ENCODE peak calls at places on chromosomes 11 and 22, in four cellular contexts. Z is NCI-H1092 treated with DMSO at 0.1 percent for 48 hours; D is H7; Y is stimulated activated CD4-positive, alpha-beta T cell treated with anti-CD3 and anti-CD28 coated beads, TNF-alpha, amount 100 ng/mL, for 24 hours. C is an unnamed sample.
A peak's percentile ranks its signal among the peaks of the same experiment; 100 is the strongest.

GRCh38 chr11:57781529-57781943 is 19.9 kb downstream of the CTNND1 start:
- DNase-seq in Z (no peak), D (peak; percentile 64), Y (no peak), C (no peak)

GRCh38 chr11:2901854-2902783 is 16.5 kb upstream of the CDKN1C start:
- DNase-seq in Z (peak; percentile 67), D (peak; percentile 99), Y (peak; percentile 85), C (peak; percentile 99)

GRCh38 chr11:134585666-134586285 is 173.7 kb upstream of the B3GAT1 start:
- DNase-seq in Z (no peak), D (no peak), Y (no peak), C (peak; percentile 13)

GRCh38 chr11:124758355-124759267 is 3.5 kb downstream of the ESAM start:
- DNase-seq in Z (peak; percentile 67), D (peak; percentile 95), Y (no peak), C (peak; percentile 82)

GRCh38 chr11:43578346-43579170 is 102.0 kb upstream of the HSD17B12 start:
- DNase-seq in Z (no peak), D (peak; percentile 52), Y (no peak), C (no peak)

GRCh38 chr22:48727454-48728058 is 1100.1 kb downstream of the BRD1 start:
- DNase-seq in Z (no peak), D (no peak), Y (no peak), C (no peak)

GRCh38 chr11:46249103-46249942 is 28.1 kb upstream of the CREB3L1 start:
- DNase-seq in Z (no peak), D (no peak), Y (no peak), C (no peak)

GRCh38 chr11:84019576-84020194 is 733.5 kb upstream of the CCDC90B start:
- DNase-seq in Z (no peak), D (no peak), Y (no peak), C (no peak)

GRCh38 chr11:75667268-75667830 is 1.5 kb downstream of the MAP6 start:
- DNase-seq in Z (peak; percentile 64), D (peak; percentile 81), Y (no peak), C (peak; percentile 56)

GRCh38 chr11:46119352-46120216 is 1.7 kb downstream of the PHF21A start:
- DNase-seq in Z (peak; percentile 49), D (peak; percentile 72), Y (no peak), C (peak; percentile 73)

GRCh38 chr22:30562391-30562790 is 12.1 kb downstream of the GAL3ST1 start:
- DNase-seq in Z (no peak), D (no peak), Y (no peak), C (no peak)

GRCh38 chr11:1436468-1437030 is 46.8 kb downstream of the BRSK2 start:
- DNase-seq in Z (no peak), D (peak; percentile 91), Y (no peak), C (no peak)

GRCh38 chr11:107272561-107272960 is 185.1 kb downstream of the CWF19L2 start:
- DNase-seq in Z (no peak), D (no peak), Y (no peak), C (no peak)

GRCh38 chr11:112157274-112157766 is 6.6 kb downstream of the IL18 start:
- DNase-seq in Z (no peak), D (no peak), Y (no peak), C (no peak)

GRCh38 chr22:24153353-24153752 is 27.9 kb upstream of the SUSD2 start:
- DNase-seq in Z (no peak), D (no peak), Y (no peak), C (no peak)

GRCh38 chr22:45107671-45108070 is 56.1 kb upstream of the NUP50 start:
- DNase-seq in Z (no peak), D (no peak), Y (no peak), C (no peak)

GRCh38 chr22:46754110-46754799 is 8.2 kb upstream of the TBC1D22A start:
- DNase-seq in Z (no peak), D (no peak), Y (no peak), C (peak; percentile 71)

GRCh38 chr11:8307601-8308000 is 43.9 kb upstream of the LMO1 start:
- DNase-seq in Z (no peak), D (no peak), Y (no peak), C (no peak)

GRCh38 chr11:123431619-123432018 is 1.6 kb downstream of the GRAMD1B start:
- DNase-seq in Z (no peak), D (peak; percentile 26), Y (no peak), C (no peak)

C was measured in GM13976.